ENCODE peak calls at places on chromosomes 12 and 14, in nine cellular contexts. U is PC-3; W is left lung; C is ovary; O is uterus; A is tibial nerve; I is psoas muscle; E is naive thymus-derived CD4-positive, alpha-beta T cell; K is CD8-positive, alpha-beta T cell. S is an unnamed sample.

GRCh38 chr14:49549881-49550280 is 36.3 kb downstream of the RPS29 start:
- DNase-seq in U (peak; percentile 63), W (no peak), C (no peak), O (no peak), A (no peak), I (no peak), E (no peak), K (no peak), S (no peak)

GRCh38 chr14:42222924-42223471 is 616.3 kb downstream of the LRFN5 start:
- DNase-seq in U (peak; percentile 87), W (no peak), C (no peak), O (no peak), A (no peak), I (no peak), E (no peak), K (no peak), S (no peak)

GRCh38 chr12:10749700-10750384 is 26.7 kb upstream of the YBX3 start:
- DNase-seq in U (peak; percentile 93), W (peak; percentile 63), C (peak; percentile 72), O (peak; percentile 75), A (peak; percentile 71), I (peak; percentile 48), E (peak; percentile 74), K (peak; percentile 73), S (peak; percentile 55)

GRCh38 chr12:132400011-132400641 is 70.7 kb upstream of the GALNT9 start:
- DNase-seq in U (no peak), W (peak; percentile 16), C (peak; percentile 7), O (no peak), A (no peak), I (no peak), E (no peak), K (no peak), S (no peak)

GRCh38 chr12:109870648-109871047 is 9.7 kb downstream of the GLTP start:
- DNase-seq in U (no peak), W (no peak), C (no peak), O (no peak), A (no peak), I (no peak), E (no peak), K (no peak), S (no peak)

GRCh38 chr12:92539966-92540791 is 162.6 kb upstream of the PLEKHG7 start:
- DNase-seq in U (no peak), W (no peak), C (no peak), O (no peak), A (no peak), I (no peak), E (no peak), K (no peak), S (no peak)

GRCh38 chr14:96051642-96052540 is 12.7 kb downstream of the C14orf132 start:
- DNase-seq in U (peak; percentile 15), W (no peak), C (no peak), O (no peak), A (no peak), I (no peak), E (peak; percentile 20), K (no peak), S (no peak)

GRCh38 chr14:103859416-103860202 is 12.2 kb upstream of the PPP1R13B start:
- DNase-seq in U (no peak), W (no peak), C (no peak), O (no peak), A (no peak), I (no peak), E (no peak), K (no peak), S (no peak)

GRCh38 chr12:6469609-6470374 is 685 bp downstream of the VAMP1 start:
- DNase-seq in U (no peak), W (no peak), C (no peak), O (no peak), A (no peak), I (no peak), E (no peak), K (no peak), S (no peak)

GRCh38 chr14:96698846-96699543 is 98.2 kb upstream of the VRK1 start:
- DNase-seq in U (no peak), W (no peak), C (no peak), O (no peak), A (no peak), I (no peak), E (no peak), K (peak; percentile 13), S (no peak)

GRCh38 chr12:9149372-9149771 is 33.7 kb upstream of the A2M start:
- DNase-seq in U (no peak), W (no peak), C (no peak), O (no peak), A (no peak), I (no peak), E (no peak), K (no peak), S (no peak)

DNA sequence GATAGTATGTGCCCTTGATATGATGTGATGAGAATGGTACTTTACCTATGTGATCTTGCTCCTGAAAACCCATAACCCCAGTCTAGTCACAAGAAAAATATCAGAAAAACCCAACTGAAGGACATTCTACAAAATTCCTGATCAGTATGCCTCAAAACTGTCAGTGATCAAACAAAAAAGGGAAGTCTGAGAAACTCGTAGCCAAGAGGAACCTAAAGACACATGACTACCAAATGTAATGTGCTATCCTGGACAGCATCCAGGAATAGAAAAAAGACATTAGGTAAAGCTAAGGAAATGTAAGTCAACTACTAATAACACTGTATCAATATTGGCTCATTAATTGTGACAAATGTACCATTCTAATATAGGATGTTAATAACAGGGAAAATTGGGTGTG is 4.1 kb upstream of the WIF1 start:
- DNase-seq in U (no peak), W (no peak), C (no peak), O (no peak), A (no peak), I (no peak), E (no peak), K (no peak), S (no peak)
- H3K27ac ChIP-seq in U (no peak overlapping the region), W (no peak overlapping the region), C (no peak overlapping the region), O (no peak overlapping the region), A (no peak overlapping the region), I (no peak overlapping the region), E (no peak overlapping the region), K (no peak overlapping the region), S (no peak overlapping the region)

GRCh38 chr14:24235804-24236688 is 3.3 kb downstream of the GMPR2 start:
- DNase-seq in U (no peak), W (no peak), C (no peak), O (no peak), A (no peak), I (no peak), E (no peak), K (no peak), S (no peak)

GRCh38 chr14:24237463-24237955 is 4.8 kb downstream of the GMPR2 start:
- DNase-seq in U (no peak), W (no peak), C (no peak), O (no peak), A (no peak), I (no peak), E (no peak), K (no peak), S (no peak)

GRCh38 chr14:24236689-24237462 is 4.1 kb downstream of the GMPR2 start:
- DNase-seq in U (no peak), W (no peak), C (no peak), O (no peak), A (no peak), I (no peak), E (no peak), K (no peak), S (no peak)

GRCh38 chr14:24238527-24239037 is 3.8 kb downstream of the TINF2 start:
- DNase-seq in U (no peak), W (no peak), C (no peak), O (no peak), A (no peak), I (no peak), E (no peak), K (no peak), S (no peak)

GRCh38 chr14:24238123-24238522 is 4.3 kb downstream of the TINF2 start:
- DNase-seq in U (peak; percentile 48), W (no peak), C (no peak), O (no peak), A (no peak), I (no peak), E (no peak), K (no peak), S (no peak)
- H3K27ac ChIP-seq in U (no peak overlapping the region), W (no peak overlapping the region), C (no peak overlapping the region), O (no peak overlapping the region), A (no peak overlapping the region), I (peak overlapping the region; percentile 19), E (no peak overlapping the region), K (no peak overlapping the region), S (no peak overlapping the region)

DNA sequence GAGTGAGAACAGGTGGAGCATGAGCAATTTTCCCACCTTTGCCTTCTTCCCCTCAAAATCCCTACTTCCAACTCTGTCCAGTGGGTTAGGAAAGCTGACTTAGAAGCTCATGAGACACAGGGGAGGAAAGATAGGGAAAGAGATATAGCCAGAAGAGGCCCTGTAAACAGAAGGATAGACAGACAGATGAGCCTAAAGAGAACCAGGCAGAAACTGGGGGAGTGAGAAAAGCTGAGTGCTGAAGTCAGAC is 5.0 kb downstream of the AJUBA start:
- DNase-seq in U (no peak), W (no peak), C (no peak), O (no peak), A (no peak), I (no peak), E (no peak), K (no peak), S (no peak)
- H3K27ac ChIP-seq in U (peak overlapping the region; percentile 78), W (peak overlapping the region; percentile 70), C (no peak overlapping the region), O (peak overlapping the region; percentile 88), A (peak overlapping the region; percentile 86), I (no peak overlapping the region), E (no peak overlapping the region), K (no peak overlapping the region), S (peak overlapping the region; percentile 48)

DNA sequence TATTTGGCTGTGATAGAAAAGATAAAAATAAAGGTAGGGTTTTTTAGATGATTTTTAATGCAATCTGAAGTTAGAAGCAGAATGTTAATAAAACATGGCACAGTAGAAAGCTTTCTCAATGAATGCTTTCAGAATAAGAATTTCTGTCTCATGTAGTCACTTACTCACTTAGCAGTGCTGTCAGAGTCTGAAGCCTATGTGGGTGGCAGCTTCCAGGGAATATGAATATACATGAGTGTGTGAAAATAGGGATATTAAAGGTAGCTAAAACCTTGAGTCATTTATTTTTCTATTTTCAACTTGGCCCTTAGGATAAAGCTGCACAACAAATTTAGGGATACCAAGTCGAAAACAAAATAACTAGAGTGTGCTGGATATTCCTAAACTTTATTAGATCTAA is 427.9 kb downstream of the AEBP2 start:
- DNase-seq in U (no peak), W (no peak), C (no peak), O (no peak), A (no peak), I (no peak), E (no peak), K (no peak), S (no peak)
- H3K27ac ChIP-seq in U (no peak overlapping the region), W (no peak overlapping the region), C (no peak overlapping the region), O (no peak overlapping the region), A (no peak overlapping the region), I (no peak overlapping the region), E (no peak overlapping the region), K (no peak overlapping the region), S (no peak overlapping the region)